ENCODE peak calls at places on chromosomes 16 and 17, in six cellular contexts. L, P, G, J, N and Y are unnamed samples.

GRCh38 chr17:63446981-63447687 is 1.0 kb upstream of the CYB561 start:
- DNase-seq in L (peak), P (no peak), G (peak), J (no peak), N (peak), Y (peak)

GRCh38 chr16:81843243-81843582 is 64.1 kb downstream of the PLCG2 start:
- DNase-seq in L (no peak), P (no peak), G (no peak), J (no peak), N (no peak), Y (no peak)

GRCh38 chr17:50167371-50167770 is 1.6 kb downstream of the SGCA start:
- DNase-seq in L (no peak), P (peak), G (no peak), J (no peak), N (no peak), Y (no peak)

GRCh38 chr17:16989230-16989952 is 17.5 kb upstream of the TNFRSF13B start:
- DNase-seq in L (no peak), P (no peak), G (no peak), J (no peak), N (peak), Y (no peak)

GRCh38 chr16:77376358-77376757 is 58.5 kb downstream of the ADAMTS18 start:
- DNase-seq in L (no peak), P (no peak), G (no peak), J (no peak), N (no peak), Y (no peak)

GRCh38 chr17:54007855-54008254 is 185.1 kb downstream of the KIF2B start:
- DNase-seq in L (no peak), P (no peak), G (no peak), J (no peak), N (no peak), Y (no peak)

GRCh38 chr16:61419771-61420170 is 616.5 kb downstream of the CDH8 start:
- DNase-seq in L (no peak), P (no peak), G (no peak), J (no peak), N (no peak), Y (no peak)

GRCh38 chr16:68590201-68590994 is 51.3 kb downstream of the ZFP90 start:
- DNase-seq in L (peak), P (peak), G (peak), J (no peak), N (peak), Y (no peak)

GRCh38 chr16:68040506-68041288 is 17.6 kb downstream of the DUS2 start:
- DNase-seq in L (peak), P (peak), G (peak), J (peak), N (peak), Y (peak)

GRCh38 chr17:72008236-72008874 is 112.5 kb upstream of the SOX9 start:
- DNase-seq in L (no peak), P (no peak), G (no peak), J (no peak), N (no peak), Y (no peak)

GRCh38 chr16:20671903-20672302 is 25.6 kb downstream of the ACSM1 start:
- DNase-seq in L (no peak), P (no peak), G (no peak), J (no peak), N (no peak), Y (no peak)

GRCh38 chr16:55948230-55948629 is 73.1 kb upstream of the CES5A start:
- DNase-seq in L (no peak), P (no peak), G (no peak), J (no peak), N (no peak), Y (no peak)

GRCh38 chr16:88635671-88636070 is 2.7 kb upstream of the IL17C start:
- DNase-seq in L (no peak), P (no peak), G (no peak), J (no peak), N (no peak), Y (no peak)

GRCh38 chr17:81804559-81805399 is 829 bp downstream of the GCGR start:
- DNase-seq in L (no peak), P (no peak), G (no peak), J (no peak), N (no peak), Y (no peak)

GRCh38 chr16:13378151-13378550 is 476.8 kb downstream of the SHISA9 start:
- DNase-seq in L (no peak), P (no peak), G (no peak), J (no peak), N (no peak), Y (no peak)

GRCh38 chr16:4882633-4883285 is 35.5 kb downstream of the UBN1 start:
- DNase-seq in L (peak), P (peak), G (no peak), J (no peak), N (no peak), Y (no peak)

GRCh38 chr17:14738652-14738988 is 437.7 kb downstream of the HS3ST3B1 start:
- DNase-seq in L (no peak), P (no peak), G (no peak), J (no peak), N (no peak), Y (no peak)

GRCh38 chr16:88059701-88060386 is 108.6 kb downstream of the BANP start:
- DNase-seq in L (no peak), P (peak), G (no peak), J (no peak), N (no peak), Y (no peak)

DNA sequence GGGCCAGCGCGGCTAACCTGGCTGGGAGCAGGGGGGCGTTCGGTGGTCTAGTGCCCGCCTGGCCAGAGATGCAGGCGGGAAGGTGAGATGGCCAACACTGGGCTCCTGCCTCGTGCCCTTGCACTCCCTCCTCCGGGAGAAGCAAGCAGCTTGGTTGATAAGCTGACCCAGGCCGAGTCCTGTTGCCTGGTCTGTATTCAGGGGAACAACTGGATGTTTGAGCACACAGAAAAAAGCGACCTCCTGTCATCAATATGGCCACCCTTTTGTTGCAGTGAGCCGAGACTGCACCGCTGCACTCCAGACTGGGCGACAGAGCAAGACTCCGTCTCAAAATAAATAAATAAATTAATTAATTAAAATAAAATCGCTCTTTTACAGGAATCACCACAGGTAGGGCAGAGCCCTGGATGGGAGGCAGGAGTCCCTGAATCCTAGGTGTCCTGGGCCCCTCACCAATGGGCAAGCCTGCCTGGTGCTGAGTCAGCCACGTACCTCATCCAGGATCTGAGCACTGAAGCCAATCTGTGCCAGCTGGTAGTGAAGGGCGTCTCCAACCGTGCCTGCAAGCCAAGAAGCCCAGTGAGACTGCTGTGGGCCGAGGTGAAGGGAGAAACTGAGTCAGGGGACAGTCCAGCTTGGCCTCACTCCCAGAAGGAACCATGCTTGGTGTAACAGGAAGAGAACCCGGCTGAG is 31.8 kb downstream of the HASPIN start:
- DNase-seq in L (no peak), P (no peak), G (no peak), J (no peak), N (no peak), Y (no peak)
- H3K4me3 ChIP-seq in L (peak), P (no peak), G (peak), J (no peak), N (peak), Y (peak)

GRCh38 chr17:76541739-76542450 is 2.1 kb downstream of the PRCD start:
- DNase-seq in L (no peak), P (no peak), G (no peak), J (no peak), N (no peak), Y (no peak)
- H3K27ac ChIP-seq in L (no peak), P (no peak), G (no peak), J (no peak), N (no peak), Y (no peak)

GRCh38 chr16:280005-280421 is 378 bp upstream of the ARHGDIG start:
- DNase-seq in L (no peak), P (no peak), G (no peak), J (no peak), N (no peak), Y (no peak)
- H3K4me3 ChIP-seq in L (no peak), P (no peak), G (no peak), J (no peak), N (no peak), Y (no peak)

DNA sequence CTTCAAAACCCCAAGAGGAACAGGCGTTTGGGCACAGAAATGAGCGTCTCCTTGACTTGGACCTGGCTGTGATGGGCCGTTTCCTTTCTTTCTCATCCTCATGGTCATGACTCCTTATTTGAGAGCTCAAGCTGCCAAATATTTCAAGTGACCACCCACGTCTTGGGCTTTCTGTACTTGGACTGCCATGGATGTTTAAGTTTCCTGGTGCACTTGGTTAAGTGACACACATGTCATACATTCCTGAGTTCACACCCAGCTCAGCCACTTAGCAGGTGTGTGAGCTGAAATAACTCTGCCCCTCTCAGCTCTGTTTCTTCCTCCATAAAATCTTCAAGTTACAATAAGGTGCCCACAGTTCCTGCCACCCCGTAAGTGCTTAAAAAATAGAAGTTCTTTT is 114.5 kb downstream of the CLEC16A start:
- DNase-seq in L (no peak), P (no peak), G (no peak), J (no peak), N (no peak), Y (no peak)
- H3K27ac ChIP-seq in L (no peak), P (no peak), G (no peak), J (no peak), N (no peak), Y (no peak)

GRCh38 chr16:80802902-80803301 is 1.5 kb downstream of the CDYL2 start:
- DNase-seq in L (no peak), P (no peak), G (no peak), J (no peak), N (no peak), Y (no peak)
- H3K4me3 ChIP-seq in L (peak), P (no peak), G (no peak), J (peak), N (no peak), Y (peak)

GRCh38 chr16:11587643-11588247 is 1.0 kb upstream of the LITAF start:
- DNase-seq in L (no peak), P (peak), G (no peak), J (no peak), N (no peak), Y (no peak)

GRCh38 chr16:11586375-11586855 is 304 bp downstream of the LITAF start:
- DNase-seq in L (no peak), P (no peak), G (no peak), J (no peak), N (no peak), Y (no peak)

GRCh38 chr16:11583889-11584565 is 2.7 kb downstream of the LITAF start:
- DNase-seq in L (peak), P (peak), G (no peak), J (no peak), N (peak), Y (no peak)

GRCh38 chr16:11586856-11587642 is at the start of gene LITAF:
- DNase-seq in L (peak), P (peak), G (peak), J (no peak), N (peak), Y (peak)

DNA sequence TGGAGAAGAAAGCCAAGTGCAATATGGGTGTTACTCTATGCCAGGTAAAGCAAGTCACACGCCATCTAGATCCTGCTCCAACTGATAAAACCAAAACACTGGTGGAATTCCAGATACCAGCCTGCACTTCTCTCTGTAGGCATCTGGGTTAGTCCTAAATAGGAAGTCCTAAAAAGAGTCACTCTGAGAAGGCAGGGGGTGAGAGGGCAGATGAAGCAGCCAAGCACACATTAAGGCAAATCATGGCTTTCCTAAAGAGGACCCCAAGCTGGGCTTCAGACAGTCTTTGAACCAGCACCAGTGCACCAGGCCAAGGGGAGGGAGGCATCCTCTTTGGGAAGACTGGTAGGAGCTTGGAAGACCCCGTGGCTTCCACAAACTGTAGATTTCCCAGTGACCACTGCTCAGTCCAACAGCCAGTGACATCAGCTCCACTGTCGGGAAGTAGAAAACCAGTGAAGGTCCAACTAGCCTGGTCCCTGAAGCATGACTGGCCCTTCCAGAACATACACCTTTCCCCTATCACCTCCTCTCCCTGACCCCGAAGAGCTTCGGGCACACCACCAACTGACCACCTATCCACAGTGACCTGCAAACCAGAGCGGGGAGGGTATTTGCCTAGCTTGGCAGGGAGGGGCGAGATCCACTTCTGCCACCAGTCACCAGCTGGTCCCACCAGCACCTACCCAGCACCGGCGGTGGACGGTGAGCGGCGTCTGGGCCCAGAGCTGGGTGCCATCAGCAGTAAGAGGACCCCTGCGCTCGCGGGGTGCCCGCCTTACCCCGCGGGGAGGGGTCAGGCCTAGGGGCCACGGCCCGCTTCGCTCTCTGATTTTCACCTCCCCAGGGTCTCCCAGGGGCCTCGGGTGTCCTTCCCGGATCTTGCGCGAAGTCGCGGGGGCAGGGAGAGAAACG is 1.0 kb downstream of the LITAF start:
- DNase-seq in L (no peak), P (peak), G (no peak), J (no peak), N (peak), Y (no peak)
- H3K27ac ChIP-seq in L (peak), P (peak), G (peak), J (peak), N (peak), Y (peak)

GRCh38 chr16:17301593-17302135 is 169.1 kb downstream of the XYLT1 start:
- DNase-seq in L (no peak), P (no peak), G (no peak), J (no peak), N (peak), Y (no peak)

GRCh38 chr16:17302213-17302612 is 168.5 kb downstream of the XYLT1 start:
- DNase-seq in L (no peak), P (no peak), G (no peak), J (no peak), N (peak), Y (no peak)

GRCh38 chr16:17302620-17303019 is 168.1 kb downstream of the XYLT1 start:
- DNase-seq in L (no peak), P (no peak), G (no peak), J (no peak), N (peak), Y (no peak)

GRCh38 chr16:17299790-17300189 is 171.0 kb downstream of the XYLT1 start:
- DNase-seq in L (no peak), P (no peak), G (no peak), J (no peak), N (no peak), Y (no peak)

DNA sequence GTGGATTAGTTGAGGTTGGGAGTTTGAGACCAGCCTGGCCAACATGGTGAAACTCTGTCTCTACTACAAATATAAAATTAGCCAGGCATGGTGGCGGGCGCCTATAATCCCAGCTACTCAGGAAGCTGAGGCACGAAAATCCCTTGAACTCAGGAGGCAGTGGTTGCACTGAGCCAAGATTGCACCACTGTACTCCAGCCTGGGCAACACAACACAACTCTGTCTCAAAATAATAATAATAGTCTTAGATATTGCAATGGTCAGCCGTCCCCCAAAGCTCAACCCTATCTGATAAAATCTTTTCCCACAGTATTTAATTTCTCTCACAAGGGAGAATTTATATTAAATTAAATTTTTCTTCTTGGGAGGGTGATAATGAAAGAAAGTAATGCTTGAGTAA is 169.6 kb downstream of the XYLT1 start:
- DNase-seq in L (no peak), P (no peak), G (no peak), J (no peak), N (no peak), Y (no peak)
- H3K4me3 ChIP-seq in L (no peak), P (no peak), G (no peak), J (no peak), N (no peak), Y (no peak)

DNA sequence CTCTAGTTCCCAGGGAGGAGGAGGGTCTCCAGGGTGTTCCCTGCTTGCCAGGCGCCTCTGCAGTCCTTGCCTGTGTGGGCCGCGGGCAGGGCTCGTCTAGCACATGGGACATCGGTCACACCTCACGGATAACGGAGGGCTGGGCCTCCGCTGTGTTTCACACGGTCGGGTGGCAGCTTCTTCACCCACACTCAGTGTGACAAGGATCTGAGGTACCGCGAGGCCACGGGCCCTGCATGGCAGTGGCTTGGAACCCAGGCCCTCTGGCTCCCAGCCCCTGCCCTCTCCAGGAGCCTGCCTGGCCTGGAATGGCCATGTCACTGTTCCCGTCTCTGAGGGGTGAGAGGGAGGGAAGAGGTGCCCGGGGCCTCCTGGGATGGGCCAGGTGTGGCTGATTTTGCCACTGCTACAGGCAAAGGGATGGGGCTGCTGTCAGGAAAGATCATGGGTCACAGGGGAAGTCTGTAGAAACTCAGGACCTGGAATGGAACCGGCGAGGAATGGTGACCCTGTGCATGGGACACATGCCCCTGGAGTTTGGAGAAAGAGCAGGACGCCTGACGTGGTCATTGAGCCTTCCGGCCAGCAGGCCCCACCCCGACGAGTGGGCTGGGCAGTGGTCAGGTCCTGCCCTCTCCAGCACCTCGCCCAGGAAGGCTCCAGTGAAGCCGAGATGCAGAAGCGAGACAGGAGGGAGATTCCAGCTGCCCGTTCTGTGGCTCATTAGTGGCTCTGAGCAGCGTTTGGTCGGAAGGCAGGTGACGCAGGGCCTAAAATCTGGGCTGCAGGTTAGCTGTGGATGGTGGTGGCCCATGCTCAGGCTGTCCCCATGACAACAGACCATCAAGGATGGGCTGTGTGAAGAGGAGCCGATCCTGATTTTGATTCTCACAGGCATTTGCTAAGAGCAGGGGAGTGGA is 76.5 kb upstream of the GSE1 start:
- DNase-seq in L (no peak), P (no peak), G (no peak), J (no peak), N (no peak), Y (no peak)
- H3K27ac ChIP-seq in L (no peak), P (no peak), G (no peak), J (no peak), N (peak), Y (no peak)